ENCODE peak calls at places on chromosome 11, in nine cellular contexts. D, Z, R, L, J, F, M, T and U are unnamed samples. For H3K36me3, the result is how much of the 10 kb centered on the place peaks cover.

GRCh38 chr11:10601722-10602281 is 33.3 kb upstream of the LYVE1 start:
- DNase-seq in D (no peak), Z (no peak), R (peak), L (no peak), J (peak), F (no peak), M (no peak), T (no peak), U (no peak)

GRCh38 chr11:19868871-19869270 is 156.2 kb downstream of the NAV2 start:
- DNase-seq in D (no peak), Z (no peak), R (no peak), L (no peak), J (no peak), F (peak), M (no peak), T (no peak), U (no peak)

GRCh38 chr11:94593030-94593429 is 25.9 kb downstream of the PIWIL4 start:
- DNase-seq in D (no peak), Z (no peak), R (no peak), L (no peak), J (no peak), F (peak), M (no peak), T (no peak), U (no peak)

GRCh38 chr11:746289-747175 is 732 bp upstream of the TALDO1 start:
- DNase-seq in D (no peak), Z (peak), R (peak), L (no peak), J (no peak), F (no peak), M (no peak), T (no peak), U (no peak)

GRCh38 chr11:11636671-11637070 is 14.9 kb upstream of the GALNT18 start:
- DNase-seq in D (no peak), Z (no peak), R (no peak), L (no peak), J (no peak), F (no peak), M (no peak), T (no peak), U (no peak)

GRCh38 chr11:78907636-78908035 is 333.0 kb upstream of the NARS2 start:
- DNase-seq in D (no peak), Z (no peak), R (no peak), L (peak), J (no peak), F (no peak), M (no peak), T (no peak), U (no peak)

GRCh38 chr11:111539426-111540113 is 950 bp upstream of the LAYN start:
- DNase-seq in D (no peak), Z (no peak), R (no peak), L (no peak), J (no peak), F (no peak), M (no peak), T (no peak), U (peak)

GRCh38 chr11:107780775-107781174 is 68.9 kb upstream of the SLN start:
- DNase-seq in D (no peak), Z (no peak), R (no peak), L (no peak), J (no peak), F (peak), M (no peak), T (no peak), U (no peak)

GRCh38 chr11:36037031-36037430 is 93.2 kb downstream of the LDLRAD3 start:
- DNase-seq in D (peak), Z (no peak), R (no peak), L (no peak), J (no peak), F (peak), M (no peak), T (no peak), U (no peak)

GRCh38 chr11:105524286-105524685 is 85.6 kb upstream of the GRIA4 start:
- DNase-seq in D (no peak), Z (peak), R (no peak), L (no peak), J (no peak), F (no peak), M (no peak), T (no peak), U (no peak)

GRCh38 chr11:106271126-106271525 is 193.7 kb downstream of the AASDHPPT start:
- DNase-seq in D (no peak), Z (no peak), R (no peak), L (no peak), J (no peak), F (no peak), M (no peak), T (no peak), U (no peak)

GRCh38 chr11:82080160-82080559 is 653.5 kb downstream of the FAM181B start:
- DNase-seq in D (no peak), Z (peak), R (no peak), L (no peak), J (no peak), F (no peak), M (no peak), T (no peak), U (no peak)

GRCh38 chr11:27423125-27423524 is 49.5 kb downstream of the LGR4 start:
- DNase-seq in D (no peak), Z (peak), R (no peak), L (peak), J (peak), F (peak), M (no peak), T (no peak), U (no peak)

GRCh38 chr11:46554205-46555162 is 39.3 kb downstream of the AMBRA1 start:
- DNase-seq in D (no peak), Z (peak), R (no peak), L (peak), J (no peak), F (peak), M (no peak), T (peak), U (no peak)

GRCh38 chr11:19882356-19882755 is 169.7 kb downstream of the NAV2 start:
- DNase-seq in D (no peak), Z (no peak), R (no peak), L (no peak), J (no peak), F (no peak), M (no peak), T (no peak), U (no peak)

GRCh38 chr11:100925935-100926334 is 203.7 kb downstream of the PGR start:
- DNase-seq in D (no peak), Z (peak), R (no peak), L (no peak), J (no peak), F (peak), M (no peak), T (peak), U (no peak)

GRCh38 chr11:59669611-59670009 is 773 bp upstream of the PATL1 start:
- DNase-seq in D (peak), Z (peak), R (no peak), L (no peak), J (peak), F (peak), M (no peak), T (no peak), U (no peak)

GRCh38 chr11:78261869-78262637 is 73.3 kb downstream of the USP35 start:
- DNase-seq in D (no peak), Z (no peak), R (no peak), L (no peak), J (no peak), F (no peak), M (no peak), T (no peak), U (no peak)

GRCh38 chr11:73040046-73040445 is 102.1 kb downstream of the FCHSD2 start:
- DNase-seq in D (no peak), Z (no peak), R (no peak), L (no peak), J (no peak), F (no peak), M (no peak), T (no peak), U (peak)

GRCh38 chr11:89275966-89276365 is 98.3 kb downstream of the TYR start:
- DNase-seq in D (no peak), Z (no peak), R (no peak), L (no peak), J (no peak), F (no peak), M (no peak), T (no peak), U (no peak)

GRCh38 chr11:71936825-71937224 is 8.0 kb downstream of the RNF121 start:
- DNase-seq in D (no peak), Z (no peak), R (no peak), L (no peak), J (no peak), F (peak), M (no peak), T (peak), U (no peak)
- H3K4me3 ChIP-seq in D (no peak), Z (no peak), R (no peak), L (no peak), J (no peak), F (no peak), M (no peak), T (no peak), U (no peak)

GRCh38 chr11:66366844-66367477 is 4.6 kb downstream of the SLC29A2 start:
- DNase-seq in D (no peak), Z (no peak), R (no peak), L (no peak), J (no peak), F (no peak), M (no peak), T (no peak), U (no peak)
- H3K36me3 ChIP-seq in D (under half), Z (half or more), R (under half), L (under half), J (under half), F (under half), M (under half), T (under half), U (under half)

GRCh38 chr11:70272009-70272408 is 1.5 kb downstream of the PPFIA1 start:
- DNase-seq in D (no peak), Z (no peak), R (no peak), L (no peak), J (no peak), F (no peak), M (no peak), T (no peak), U (no peak)
- H3K4me3 ChIP-seq in D (no peak), Z (peak), R (peak), L (peak), J (no peak), F (no peak), M (peak), T (peak), U (no peak)

DNA sequence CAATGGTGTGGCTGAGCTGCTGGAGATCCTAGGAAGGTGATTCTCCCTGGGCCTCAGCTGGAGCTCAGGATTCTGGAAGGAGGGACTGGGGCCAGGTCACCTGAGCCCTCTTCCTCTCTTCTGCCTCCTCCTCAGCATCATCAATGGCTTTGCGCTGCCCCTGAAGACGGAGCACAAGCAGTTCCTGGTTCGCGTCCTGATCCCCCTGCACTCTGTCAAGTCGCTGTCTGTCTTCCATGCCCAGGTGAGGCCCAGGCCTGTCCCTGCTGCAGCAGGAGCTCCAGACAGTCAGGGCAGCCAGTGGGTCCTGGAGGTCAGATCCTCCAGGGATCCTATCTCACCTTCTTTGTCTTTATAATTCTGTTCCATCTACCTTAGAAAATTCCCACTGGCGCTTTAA is 5.3 kb downstream of the GPHA2 start:
- DNase-seq in D (no peak), Z (no peak), R (no peak), L (no peak), J (no peak), F (no peak), M (peak), T (no peak), U (no peak)
- H3K36me3 ChIP-seq in D (under half), Z (under half), R (under half), L (under half), J (half or more), F (under half), M (half or more), T (under half), U (under half)

GRCh38 chr11:64799925-64800632 is 2.9 kb downstream of the MAP4K2 start:
- DNase-seq in D (no peak), Z (no peak), R (peak), L (no peak), J (no peak), F (no peak), M (no peak), T (no peak), U (peak)
- H3K4me3 ChIP-seq in D (no peak), Z (no peak), R (no peak), L (no peak), J (no peak), F (no peak), M (no peak), T (no peak), U (no peak)

DNA sequence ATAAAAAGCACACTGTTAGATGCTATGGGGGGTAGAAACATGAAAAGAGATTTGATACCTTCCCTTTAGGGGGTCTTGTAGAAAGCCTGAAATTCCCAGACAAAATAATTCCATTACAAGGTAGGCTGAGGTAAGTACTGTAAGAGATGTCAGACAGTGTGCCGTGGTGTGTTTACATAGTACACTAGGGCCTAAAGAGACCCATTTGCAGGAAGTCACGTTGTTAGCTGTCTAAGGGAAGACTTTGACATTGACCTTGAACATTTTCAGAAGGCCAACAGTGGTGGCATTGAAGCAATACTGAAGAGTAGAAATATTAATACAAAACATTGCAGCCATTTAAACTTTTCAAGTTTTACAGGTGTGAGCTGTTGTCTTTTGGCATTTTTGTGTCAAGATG is 30.8 kb downstream of the EXT2 start:
- DNase-seq in D (no peak), Z (no peak), R (no peak), L (no peak), J (no peak), F (no peak), M (no peak), T (no peak), U (no peak)
- H3K36me3 ChIP-seq in D (under half), Z (half or more), R (under half), L (under half), J (half or more), F (under half), M (half or more), T (under half), U (under half)

DNA sequence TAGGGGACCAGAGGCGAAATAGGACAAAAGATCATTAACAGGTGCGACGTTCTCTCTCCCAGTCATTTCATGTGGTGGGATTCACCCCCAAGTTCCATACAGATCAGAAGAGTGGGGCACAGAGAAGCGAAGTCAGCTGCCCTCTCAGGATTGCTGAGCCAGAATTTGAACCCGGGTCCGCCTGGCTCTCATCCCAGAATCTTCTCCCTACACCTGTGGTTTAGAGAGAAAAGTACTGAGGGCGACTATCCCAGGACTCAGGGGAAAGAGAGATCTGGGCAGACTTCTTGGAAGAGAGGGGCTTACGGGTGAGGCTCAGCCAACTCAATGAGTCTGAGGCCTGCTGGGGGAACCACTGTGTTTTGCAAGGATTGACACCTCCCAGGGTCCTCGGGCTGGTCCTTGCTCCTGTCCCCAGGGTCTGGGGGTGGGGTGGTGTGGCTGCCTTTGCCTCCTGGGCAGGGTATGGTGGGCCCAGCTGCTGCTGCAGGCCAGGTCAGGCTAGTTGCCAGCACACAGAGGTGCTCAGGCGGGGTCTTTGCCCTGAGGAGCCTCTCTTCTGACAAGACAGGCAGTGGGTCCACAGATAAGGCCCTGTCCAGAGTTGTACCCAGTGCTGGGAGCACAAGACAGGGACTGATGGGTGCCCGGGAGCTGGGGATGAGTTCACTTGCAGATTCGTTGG is 1.1 kb downstream of the CAPN5 start:
- DNase-seq in D (no peak), Z (no peak), R (peak), L (no peak), J (no peak), F (no peak), M (peak), T (no peak), U (peak)
- H3K4me3 ChIP-seq in D (peak), Z (peak), R (no peak), L (peak), J (peak), F (peak), M (no peak), T (no peak), U (peak)

GRCh38 chr11:63240791-63241379 is 2.5 kb downstream of the SLC22A25 start:
- DNase-seq in D (no peak), Z (no peak), R (no peak), L (no peak), J (no peak), F (no peak), M (no peak), T (no peak), U (no peak)

GRCh38 chr11:63244862-63245261 is 1.5 kb upstream of the SLC22A25 start:
- DNase-seq in D (no peak), Z (no peak), R (no peak), L (no peak), J (no peak), F (no peak), M (no peak), T (no peak), U (no peak)

GRCh38 chr11:63240098-63240497 is 3.3 kb downstream of the SLC22A25 start:
- DNase-seq in D (no peak), Z (no peak), R (no peak), L (no peak), J (no peak), F (no peak), M (no peak), T (no peak), U (no peak)

GRCh38 chr11:63243533-63243932 is at the start of gene SLC22A25:
- DNase-seq in D (no peak), Z (no peak), R (no peak), L (no peak), J (no peak), F (peak), M (peak), T (no peak), U (no peak)

GRCh38 chr11:63242089-63242762 is 1.2 kb downstream of the SLC22A25 start:
- DNase-seq in D (no peak), Z (no peak), R (no peak), L (no peak), J (no peak), F (no peak), M (no peak), T (no peak), U (no peak)
- H3K36me3 ChIP-seq in D (under half), Z (under half), R (under half), L (under half), J (under half), F (under half), M (under half), T (under half), U (under half)